ENCODE peak calls at places on chromosomes 12 and 14, in six cellular contexts. K is stimulated activated CD4-positive, alpha-beta T cell treated with anti-CD3 and anti-CD28 coated beads, Interleukin-1b, Interleukin-23, amount 100 ng/mL, for 1 hour; F is GM03348; Q is anterior cingulate cortex; S is fibroblast of gingiva; P is A549. T is an unnamed sample.

GRCh38 chr14:43674273-43674672 is 832.8 kb downstream of the FSCB start:
- DNase-seq in K (no peak), Q (no peak), P (no peak), S (no peak), F (no peak), T (no peak)

GRCh38 chr12:71216725-71217579 is 59.2 kb upstream of the TSPAN8 start:
- DNase-seq in K (no peak), P (peak), S (peak), Q (no peak), F (peak), T (peak)

GRCh38 chr14:51401272-51401671 is 161.2 kb downstream of the TMX1 start:
- DNase-seq in P (no peak), F (no peak), S (peak), K (no peak), Q (no peak), T (no peak)

GRCh38 chr12:20183563-20183962 is 184.8 kb upstream of the PDE3A start:
- DNase-seq in Q (no peak), F (no peak), S (no peak), P (no peak), K (no peak), T (no peak)

GRCh38 chr12:15208140-15208539 is 13.1 kb downstream of the RERG start:
- DNase-seq in Q (no peak), P (no peak), F (no peak), K (no peak), S (peak), T (peak)

GRCh38 chr14:104661086-104661485 is 28.3 kb upstream of the INF2 start:
- DNase-seq in F (no peak), Q (no peak), S (no peak), K (no peak), P (no peak), T (no peak)

GRCh38 chr12:8844665-8845064 is 22.2 kb downstream of the A2ML1 start:
- DNase-seq in K (no peak), P (no peak), Q (peak), F (no peak), S (no peak), T (no peak)

GRCh38 chr14:50675597-50675996 is 7.5 kb upstream of the SAV1 start:
- DNase-seq in S (no peak), Q (no peak), P (no peak), F (peak), K (no peak), T (peak)

GRCh38 chr14:77663289-77663688 is 44.5 kb downstream of the ALKBH1 start:
- DNase-seq in Q (no peak), P (no peak), K (no peak), F (no peak), S (no peak), T (no peak)

GRCh38 chr14:97408937-97409860 is 612.0 kb downstream of the VRK1 start:
- DNase-seq in K (no peak), Q (no peak), P (no peak), S (no peak), F (no peak), T (no peak)

GRCh38 chr14:77691259-77691658 is 16.6 kb downstream of the ALKBH1 start:
- DNase-seq in F (no peak), K (no peak), P (no peak), Q (no peak), S (no peak), T (no peak)

GRCh38 chr14:33563492-33563891 is 387.4 kb downstream of the EGLN3 start:
- DNase-seq in S (no peak), K (no peak), P (no peak), Q (no peak), F (no peak), T (no peak)